ENCODE peak calls at places on chromosomes 2 and 18, in eight cellular contexts. One of them, this sample, is unnamed. For H3K4me1, the result is how much of the 10 kb centered on the place peaks cover.

GRCh38 chr2:128137094-128137616 is 46.2 kb downstream of the UGGT1 start:
- DNase-seq in GM23248: no peak
- DNase-seq in prostate gland: no peak
- DNase-seq in right lobe of liver: no peak
- DNase-seq in heart right ventricle: no peak
- DNase-seq in lower lobe of right lung: no peak
- DNase-seq in H9: no peak
- DNase-seq in Panc1: no peak
- DNase-seq in this sample: no peak

GRCh38 chr2:40043191-40043590 is 264.1 kb upstream of the THUMPD2 start:
- DNase-seq in GM23248: peak
- DNase-seq in prostate gland: no peak
- DNase-seq in right lobe of liver: no peak
- DNase-seq in heart right ventricle: no peak
- DNase-seq in lower lobe of right lung: no peak
- DNase-seq in H9: no peak
- DNase-seq in Panc1: no peak
- DNase-seq in this sample: no peak

GRCh38 chr2:29583104-29583503 is 338.3 kb downstream of the ALK start:
- DNase-seq in GM23248: peak
- DNase-seq in prostate gland: no peak
- DNase-seq in right lobe of liver: no peak
- DNase-seq in heart right ventricle: no peak
- DNase-seq in lower lobe of right lung: no peak
- DNase-seq in H9: no peak
- DNase-seq in Panc1: no peak
- DNase-seq in this sample: no peak

GRCh38 chr2:150267651-150268415 is 219.6 kb downstream of the RND3 start:
- DNase-seq in GM23248: no peak
- DNase-seq in prostate gland: no peak
- DNase-seq in right lobe of liver: no peak
- DNase-seq in heart right ventricle: no peak
- DNase-seq in lower lobe of right lung: no peak
- DNase-seq in H9: no peak
- DNase-seq in Panc1: no peak
- DNase-seq in this sample: no peak

GRCh38 chr2:237120956-237121720 is 35.4 kb downstream of the COPS8 start:
- DNase-seq in GM23248: peak
- DNase-seq in prostate gland: no peak
- DNase-seq in right lobe of liver: no peak
- DNase-seq in heart right ventricle: no peak
- DNase-seq in lower lobe of right lung: no peak
- DNase-seq in H9: no peak
- DNase-seq in Panc1: no peak
- DNase-seq in this sample: no peak

GRCh38 chr2:28665041-28665704 is 86.5 kb upstream of the PPP1CB start:
- DNase-seq in GM23248: peak
- DNase-seq in prostate gland: peak
- DNase-seq in right lobe of liver: peak
- DNase-seq in heart right ventricle: peak
- DNase-seq in lower lobe of right lung: peak
- DNase-seq in H9: no peak
- DNase-seq in Panc1: no peak
- DNase-seq in this sample: peak

GRCh38 chr2:27551514-27551913 is 31.3 kb upstream of the ZNF512 start:
- DNase-seq in GM23248: no peak
- DNase-seq in prostate gland: no peak
- DNase-seq in right lobe of liver: no peak
- DNase-seq in heart right ventricle: no peak
- DNase-seq in lower lobe of right lung: no peak
- DNase-seq in H9: no peak
- DNase-seq in Panc1: no peak
- DNase-seq in this sample: no peak

GRCh38 chr18:23779696-23780303 is 90.5 kb downstream of the LAMA3 start:
- DNase-seq in GM23248: peak
- DNase-seq in prostate gland: no peak
- DNase-seq in right lobe of liver: no peak
- DNase-seq in heart right ventricle: no peak
- DNase-seq in lower lobe of right lung: no peak
- DNase-seq in H9: no peak
- DNase-seq in Panc1: no peak
- DNase-seq in this sample: no peak

GRCh38 chr18:46546111-46546640 is 110.8 kb downstream of the LOXHD1 start:
- DNase-seq in GM23248: no peak
- DNase-seq in prostate gland: no peak
- DNase-seq in right lobe of liver: no peak
- DNase-seq in heart right ventricle: no peak
- DNase-seq in lower lobe of right lung: no peak
- DNase-seq in H9: no peak
- DNase-seq in Panc1: no peak
- DNase-seq in this sample: no peak

GRCh38 chr2:30683240-30683956 is 123.8 kb downstream of the CAPN13 start:
- DNase-seq in GM23248: no peak
- DNase-seq in prostate gland: no peak
- DNase-seq in right lobe of liver: no peak
- DNase-seq in heart right ventricle: no peak
- DNase-seq in lower lobe of right lung: no peak
- DNase-seq in H9: no peak
- DNase-seq in Panc1: no peak
- DNase-seq in this sample: no peak

GRCh38 chr2:27216416-27217137 is 592 bp upstream of the CAD start:
- DNase-seq in GM23248: no peak
- DNase-seq in prostate gland: no peak
- DNase-seq in right lobe of liver: no peak
- DNase-seq in heart right ventricle: no peak
- DNase-seq in lower lobe of right lung: no peak
- DNase-seq in H9: no peak
- DNase-seq in Panc1: no peak
- DNase-seq in this sample: no peak

GRCh38 chr2:41937464-41937861 is 110.4 kb upstream of the PKDCC start:
- DNase-seq in GM23248: peak
- DNase-seq in prostate gland: no peak
- DNase-seq in right lobe of liver: no peak
- DNase-seq in heart right ventricle: no peak
- DNase-seq in lower lobe of right lung: no peak
- DNase-seq in H9: peak
- DNase-seq in Panc1: no peak
- DNase-seq in this sample: no peak

GRCh38 chr18:62979172-62979571 is 263.8 kb downstream of the PHLPP1 start:
- DNase-seq in GM23248: peak
- DNase-seq in prostate gland: peak
- DNase-seq in right lobe of liver: peak
- DNase-seq in heart right ventricle: no peak
- DNase-seq in lower lobe of right lung: peak
- DNase-seq in H9: no peak
- DNase-seq in Panc1: no peak
- DNase-seq in this sample: peak

GRCh38 chr2:230600285-230600684 is 112.4 kb upstream of the CAB39 start:
- DNase-seq in GM23248: no peak
- DNase-seq in prostate gland: no peak
- DNase-seq in right lobe of liver: no peak
- DNase-seq in heart right ventricle: no peak
- DNase-seq in lower lobe of right lung: no peak
- DNase-seq in H9: no peak
- DNase-seq in Panc1: no peak
- DNase-seq in this sample: no peak

GRCh38 chr2:10407841-10408648 is 40.1 kb downstream of the ODC1 start:
- DNase-seq in GM23248: peak
- DNase-seq in prostate gland: peak
- DNase-seq in right lobe of liver: peak
- DNase-seq in heart right ventricle: no peak
- DNase-seq in lower lobe of right lung: peak
- DNase-seq in H9: peak
- DNase-seq in Panc1: peak
- DNase-seq in this sample: peak

GRCh38 chr2:166651991-166652390 is 157.9 kb upstream of the SCN7A start:
- DNase-seq in GM23248: no peak
- DNase-seq in prostate gland: no peak
- DNase-seq in right lobe of liver: no peak
- DNase-seq in heart right ventricle: no peak
- DNase-seq in lower lobe of right lung: no peak
- DNase-seq in H9: no peak
- DNase-seq in Panc1: no peak
- DNase-seq in this sample: no peak

GRCh38 chr2:143553261-143553660 is 424.0 kb downstream of the ARHGAP15 start:
- DNase-seq in GM23248: no peak
- DNase-seq in prostate gland: no peak
- DNase-seq in right lobe of liver: no peak
- DNase-seq in heart right ventricle: no peak
- DNase-seq in lower lobe of right lung: no peak
- DNase-seq in H9: no peak
- DNase-seq in Panc1: no peak
- DNase-seq in this sample: no peak

GRCh38 chr18:73340135-73340934 is 472.5 kb upstream of the NETO1 start:
- DNase-seq in GM23248: peak
- DNase-seq in prostate gland: no peak
- DNase-seq in right lobe of liver: peak
- DNase-seq in heart right ventricle: no peak
- DNase-seq in lower lobe of right lung: no peak
- DNase-seq in H9: no peak
- DNase-seq in Panc1: no peak
- DNase-seq in this sample: no peak

DNA sequence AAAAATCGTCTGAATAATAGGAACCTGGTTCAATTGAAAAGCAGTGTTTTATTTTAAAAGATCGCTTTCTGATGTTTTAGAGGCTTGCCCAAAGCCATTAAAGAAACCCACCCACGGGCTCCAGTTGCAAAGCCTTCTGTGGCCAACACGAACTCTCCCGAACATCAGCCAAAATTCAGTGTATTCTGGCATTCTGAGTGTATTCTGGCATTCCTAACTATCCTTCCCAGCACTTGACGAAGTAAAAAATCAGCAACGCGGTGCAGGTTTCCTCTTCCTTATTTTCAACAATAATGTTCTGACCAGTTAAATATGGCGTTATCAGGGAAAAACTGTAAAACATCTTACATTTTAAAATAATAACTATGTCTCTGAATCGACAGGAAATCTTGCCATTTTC is 44.6 kb downstream of the ZNF516 start:
- DNase-seq in GM23248: peak
- DNase-seq in prostate gland: no peak
- DNase-seq in right lobe of liver: no peak
- DNase-seq in heart right ventricle: no peak
- DNase-seq in lower lobe of right lung: no peak
- DNase-seq in H9: no peak
- DNase-seq in Panc1: no peak
- DNase-seq in this sample: no peak
- H3K4me1 ChIP-seq in GM23248: half or more
- H3K4me1 ChIP-seq in prostate gland: under half
- H3K4me1 ChIP-seq in right lobe of liver: under half
- H3K4me1 ChIP-seq in heart right ventricle: half or more
- H3K4me1 ChIP-seq in lower lobe of right lung: under half
- H3K4me1 ChIP-seq in H9: under half
- H3K4me1 ChIP-seq in Panc1: under half
- H3K4me1 ChIP-seq in this sample: under half

GRCh38 chr2:196473617-196474016 is 165.9 kb upstream of the CCDC150 start:
- DNase-seq in GM23248: no peak
- DNase-seq in prostate gland: no peak
- DNase-seq in right lobe of liver: no peak
- DNase-seq in heart right ventricle: no peak
- DNase-seq in lower lobe of right lung: no peak
- DNase-seq in H9: no peak
- DNase-seq in Panc1: no peak
- DNase-seq in this sample: no peak
- H3K4me1 ChIP-seq in GM23248: under half
- H3K4me1 ChIP-seq in prostate gland: under half
- H3K4me1 ChIP-seq in right lobe of liver: under half
- H3K4me1 ChIP-seq in heart right ventricle: under half
- H3K4me1 ChIP-seq in lower lobe of right lung: under half
- H3K4me1 ChIP-seq in H9: under half
- H3K4me1 ChIP-seq in Panc1: under half
- H3K4me1 ChIP-seq in this sample: under half

GRCh38 chr2:43220229-43220981 is 6.0 kb downstream of the ZFP36L2 start:
- DNase-seq in GM23248: peak
- DNase-seq in prostate gland: no peak
- DNase-seq in right lobe of liver: no peak
- DNase-seq in heart right ventricle: peak
- DNase-seq in lower lobe of right lung: no peak
- DNase-seq in H9: no peak
- DNase-seq in Panc1: no peak
- DNase-seq in this sample: no peak

GRCh38 chr2:43219383-43220228 is 6.8 kb downstream of the ZFP36L2 start:
- DNase-seq in GM23248: peak
- DNase-seq in prostate gland: peak
- DNase-seq in right lobe of liver: peak
- DNase-seq in heart right ventricle: peak
- DNase-seq in lower lobe of right lung: peak
- DNase-seq in H9: peak
- DNase-seq in Panc1: peak
- DNase-seq in this sample: peak

GRCh38 chr2:43222472-43223146 is 3.8 kb downstream of the ZFP36L2 start:
- DNase-seq in GM23248: peak
- DNase-seq in prostate gland: no peak
- DNase-seq in right lobe of liver: no peak
- DNase-seq in heart right ventricle: no peak
- DNase-seq in lower lobe of right lung: peak
- DNase-seq in H9: no peak
- DNase-seq in Panc1: no peak
- DNase-seq in this sample: no peak

GRCh38 chr2:43221660-43222471 is 4.5 kb downstream of the ZFP36L2 start:
- DNase-seq in GM23248: peak
- DNase-seq in prostate gland: peak
- DNase-seq in right lobe of liver: peak
- DNase-seq in heart right ventricle: peak
- DNase-seq in lower lobe of right lung: peak
- DNase-seq in H9: peak
- DNase-seq in Panc1: peak
- DNase-seq in this sample: peak

DNA sequence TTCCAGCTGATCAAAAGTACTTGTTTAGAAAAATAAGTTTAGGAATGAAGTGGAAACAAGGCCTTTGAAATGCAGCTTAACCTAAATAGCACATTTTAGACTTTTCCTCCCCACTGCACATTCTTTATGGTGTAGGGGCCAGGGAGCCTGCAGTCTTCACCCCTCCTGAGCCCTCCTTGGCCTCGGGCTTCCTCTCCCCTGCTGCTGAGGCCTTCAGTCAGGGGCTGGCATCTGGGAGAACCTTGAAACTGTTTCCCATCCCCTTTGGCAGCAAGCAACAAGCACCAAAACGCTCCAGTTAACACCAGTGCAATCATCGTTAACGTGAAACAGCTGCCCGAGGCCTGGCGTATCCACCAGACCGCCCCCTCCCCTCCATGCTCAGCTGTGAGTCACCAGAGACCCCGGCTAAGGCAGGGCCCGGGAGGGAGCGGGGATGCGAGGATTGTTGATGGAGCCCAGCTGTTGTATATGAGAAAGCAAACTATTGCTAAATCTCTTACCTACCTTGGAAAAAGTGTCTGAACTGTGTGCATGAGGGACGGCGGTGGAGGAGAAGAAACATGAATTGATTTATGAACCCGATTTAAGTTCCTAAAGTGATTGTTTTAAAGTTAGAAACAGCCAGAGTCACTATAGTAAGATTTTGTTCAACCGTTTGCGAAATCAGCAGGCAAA is 5.3 kb downstream of the ZFP36L2 start:
- DNase-seq in GM23248: peak
- DNase-seq in prostate gland: peak
- DNase-seq in right lobe of liver: no peak
- DNase-seq in heart right ventricle: peak
- DNase-seq in lower lobe of right lung: peak
- DNase-seq in H9: peak
- DNase-seq in Panc1: no peak
- DNase-seq in this sample: peak
- H3K4me1 ChIP-seq in GM23248: under half
- H3K4me1 ChIP-seq in prostate gland: under half
- H3K4me1 ChIP-seq in right lobe of liver: under half
- H3K4me1 ChIP-seq in heart right ventricle: half or more
- H3K4me1 ChIP-seq in lower lobe of right lung: half or more
- H3K4me1 ChIP-seq in H9: under half
- H3K4me1 ChIP-seq in Panc1: under half
- H3K4me1 ChIP-seq in this sample: under half

GRCh38 chr18:22171263-22171838 is 2.0 kb downstream of the GATA6 start:
- DNase-seq in GM23248: peak
- DNase-seq in prostate gland: no peak
- DNase-seq in right lobe of liver: no peak
- DNase-seq in heart right ventricle: peak
- DNase-seq in lower lobe of right lung: no peak
- DNase-seq in H9: peak
- DNase-seq in Panc1: no peak
- DNase-seq in this sample: no peak
- H3K4me1 ChIP-seq in GM23248: under half
- H3K4me1 ChIP-seq in prostate gland: under half
- H3K4me1 ChIP-seq in right lobe of liver: under half
- H3K4me1 ChIP-seq in heart right ventricle: under half
- H3K4me1 ChIP-seq in lower lobe of right lung: under half
- H3K4me1 ChIP-seq in H9: under half
- H3K4me1 ChIP-seq in Panc1: under half
- H3K4me1 ChIP-seq in this sample: under half

This sample was measured in uterus.